ENCODE peak calls at places on chromosomes 1 and 21, in six cellular contexts. One of them, this sample, is unnamed.

GRCh38 chr1:97849350-97850339 is 71.2 kb downstream of the DPYD start:
- DNase-seq in fibroblast of lung: peak; percentile 88
- DNase-seq in mammary epithelial cell: peak; percentile 75
- DNase-seq in stomach: no peak
- DNase-seq in CD8-positive, alpha-beta memory T cell: no peak
- DNase-seq in cardiac muscle cell: peak; percentile 87
- DNase-seq in this sample: no peak

GRCh38 chr1:77347646-77348045 is 65.8 kb downstream of the AK5 start:
- DNase-seq in fibroblast of lung: peak; percentile 64
- DNase-seq in mammary epithelial cell: peak; percentile 50
- DNase-seq in stomach: no peak
- DNase-seq in CD8-positive, alpha-beta memory T cell: no peak
- DNase-seq in cardiac muscle cell: peak; percentile 88
- DNase-seq in this sample: no peak

GRCh38 chr1:155709391-155709790 is 20.5 kb downstream of the DAP3 start:
- DNase-seq in fibroblast of lung: no peak
- DNase-seq in mammary epithelial cell: no peak
- DNase-seq in stomach: no peak
- DNase-seq in CD8-positive, alpha-beta memory T cell: no peak
- DNase-seq in cardiac muscle cell: no peak
- DNase-seq in this sample: no peak

GRCh38 chr1:2921970-2922686 is 99.1 kb upstream of the ACTRT2 start:
- DNase-seq in fibroblast of lung: no peak
- DNase-seq in mammary epithelial cell: no peak
- DNase-seq in stomach: no peak
- DNase-seq in CD8-positive, alpha-beta memory T cell: no peak
- DNase-seq in cardiac muscle cell: no peak
- DNase-seq in this sample: peak; percentile 38

GRCh38 chr1:246320286-246320685 is 186.8 kb downstream of the SMYD3 start:
- DNase-seq in fibroblast of lung: peak; percentile 57
- DNase-seq in mammary epithelial cell: no peak
- DNase-seq in stomach: no peak
- DNase-seq in CD8-positive, alpha-beta memory T cell: no peak
- DNase-seq in cardiac muscle cell: peak; percentile 61
- DNase-seq in this sample: no peak

GRCh38 chr1:166080277-166080964 is 86.4 kb downstream of the FAM78B start:
- DNase-seq in fibroblast of lung: no peak
- DNase-seq in mammary epithelial cell: no peak
- DNase-seq in stomach: no peak
- DNase-seq in CD8-positive, alpha-beta memory T cell: no peak
- DNase-seq in cardiac muscle cell: no peak
- DNase-seq in this sample: no peak

GRCh38 chr21:37532868-37533780 is 166.6 kb downstream of the DYRK1A start:
- DNase-seq in fibroblast of lung: peak; percentile 29
- DNase-seq in mammary epithelial cell: peak; percentile 96
- DNase-seq in stomach: peak; percentile 63
- DNase-seq in CD8-positive, alpha-beta memory T cell: no peak
- DNase-seq in cardiac muscle cell: no peak
- DNase-seq in this sample: no peak

GRCh38 chr21:25934771-25935224 is 200.0 kb downstream of the GABPA start:
- DNase-seq in fibroblast of lung: peak; percentile 97
- DNase-seq in mammary epithelial cell: peak; percentile 94
- DNase-seq in stomach: peak; percentile 75
- DNase-seq in CD8-positive, alpha-beta memory T cell: no peak
- DNase-seq in cardiac muscle cell: peak; percentile 92
- DNase-seq in this sample: peak; percentile 47

GRCh38 chr1:162385702-162386101 is 4.2 kb downstream of the C1orf226 start:
- DNase-seq in fibroblast of lung: no peak
- DNase-seq in mammary epithelial cell: no peak
- DNase-seq in stomach: no peak
- DNase-seq in CD8-positive, alpha-beta memory T cell: no peak
- DNase-seq in cardiac muscle cell: no peak
- DNase-seq in this sample: no peak

GRCh38 chr1:181548491-181548890 is 65.2 kb downstream of the CACNA1E start:
- DNase-seq in fibroblast of lung: no peak
- DNase-seq in mammary epithelial cell: no peak
- DNase-seq in stomach: no peak
- DNase-seq in CD8-positive, alpha-beta memory T cell: no peak
- DNase-seq in cardiac muscle cell: peak; percentile 0
- DNase-seq in this sample: no peak

GRCh38 chr1:64490204-64490818 is 20.4 kb downstream of the CACHD1 start:
- DNase-seq in fibroblast of lung: no peak
- DNase-seq in mammary epithelial cell: no peak
- DNase-seq in stomach: no peak
- DNase-seq in CD8-positive, alpha-beta memory T cell: no peak
- DNase-seq in cardiac muscle cell: no peak
- DNase-seq in this sample: no peak

GRCh38 chr21:25459993-25460392 is 147.3 kb downstream of the MRPL39 start:
- DNase-seq in fibroblast of lung: no peak
- DNase-seq in mammary epithelial cell: no peak
- DNase-seq in stomach: no peak
- DNase-seq in CD8-positive, alpha-beta memory T cell: no peak
- DNase-seq in cardiac muscle cell: no peak
- DNase-seq in this sample: no peak

GRCh38 chr1:5993553-5994510 is 1.6 kb upstream of the NPHP4 start:
- DNase-seq in fibroblast of lung: no peak
- DNase-seq in mammary epithelial cell: peak; percentile 6
- DNase-seq in stomach: no peak
- DNase-seq in CD8-positive, alpha-beta memory T cell: no peak
- DNase-seq in cardiac muscle cell: no peak
- DNase-seq in this sample: no peak

GRCh38 chr1:150609726-150610125 is 19.7 kb downstream of the ENSA start:
- DNase-seq in fibroblast of lung: peak; percentile 42
- DNase-seq in mammary epithelial cell: no peak
- DNase-seq in stomach: no peak
- DNase-seq in CD8-positive, alpha-beta memory T cell: no peak
- DNase-seq in cardiac muscle cell: peak; percentile 68
- DNase-seq in this sample: no peak

GRCh38 chr1:201888282-201889033 is at the start of gene SHISA4:
- DNase-seq in fibroblast of lung: peak; percentile 47
- DNase-seq in mammary epithelial cell: peak; percentile 61
- DNase-seq in stomach: peak; percentile 83
- DNase-seq in CD8-positive, alpha-beta memory T cell: no peak
- DNase-seq in cardiac muscle cell: peak; percentile 56
- DNase-seq in this sample: peak; percentile 47

GRCh38 chr1:38243106-38243505 is 196.5 kb upstream of the POU3F1 start:
- DNase-seq in fibroblast of lung: no peak
- DNase-seq in mammary epithelial cell: peak; percentile 32
- DNase-seq in stomach: no peak
- DNase-seq in CD8-positive, alpha-beta memory T cell: no peak
- DNase-seq in cardiac muscle cell: no peak
- DNase-seq in this sample: peak; percentile 83

GRCh38 chr21:41933259-41934079 is 20.3 kb downstream of the C2CD2 start:
- DNase-seq in fibroblast of lung: peak; percentile 76
- DNase-seq in mammary epithelial cell: peak; percentile 54
- DNase-seq in stomach: no peak
- DNase-seq in CD8-positive, alpha-beta memory T cell: no peak
- DNase-seq in cardiac muscle cell: peak; percentile 75
- DNase-seq in this sample: no peak

GRCh38 chr1:216210081-216210480 is 213.2 kb downstream of the USH2A start:
- DNase-seq in fibroblast of lung: peak; percentile 43
- DNase-seq in mammary epithelial cell: no peak
- DNase-seq in stomach: no peak
- DNase-seq in CD8-positive, alpha-beta memory T cell: no peak
- DNase-seq in cardiac muscle cell: no peak
- DNase-seq in this sample: no peak

GRCh38 chr21:29372063-29372802 is 73.5 kb downstream of the BACH1 start:
- DNase-seq in fibroblast of lung: peak; percentile 89
- DNase-seq in mammary epithelial cell: peak; percentile 52
- DNase-seq in stomach: peak; percentile 33
- DNase-seq in CD8-positive, alpha-beta memory T cell: peak; percentile 59
- DNase-seq in cardiac muscle cell: peak; percentile 89
- DNase-seq in this sample: no peak

GRCh38 chr1:46461809-46462448 is 27.7 kb upstream of the DMBX1 start:
- DNase-seq in fibroblast of lung: no peak
- DNase-seq in mammary epithelial cell: peak; percentile 35
- DNase-seq in stomach: no peak
- DNase-seq in CD8-positive, alpha-beta memory T cell: no peak
- DNase-seq in cardiac muscle cell: no peak
- DNase-seq in this sample: no peak

GRCh38 chr1:23367451-23367790 is 2.2 kb downstream of the ZNF436 start:
- DNase-seq in fibroblast of lung: no peak
- DNase-seq in mammary epithelial cell: no peak
- DNase-seq in stomach: no peak
- DNase-seq in CD8-positive, alpha-beta memory T cell: no peak
- DNase-seq in cardiac muscle cell: no peak
- DNase-seq in this sample: no peak
- H3K4me1 ChIP-seq in fibroblast of lung: peaks cover 10% of the 10 kb centered on the region
- H3K4me1 ChIP-seq in mammary epithelial cell: peaks cover 42% of the 10 kb centered on the region
- H3K4me1 ChIP-seq in stomach: peaks cover 38% of the 10 kb centered on the region
- H3K4me1 ChIP-seq in CD8-positive, alpha-beta memory T cell: peaks cover 25% of the 10 kb centered on the region
- H3K4me1 ChIP-seq in cardiac muscle cell: peaks cover 25% of the 10 kb centered on the region
- H3K4me1 ChIP-seq in this sample: peaks cover 29% of the 10 kb centered on the region

GRCh38 chr1:248686815-248687214 is 15.8 kb downstream of the OR14I1 start:
- DNase-seq in fibroblast of lung: no peak
- DNase-seq in mammary epithelial cell: no peak
- DNase-seq in stomach: no peak
- DNase-seq in CD8-positive, alpha-beta memory T cell: peak; percentile 4
- DNase-seq in cardiac muscle cell: no peak
- DNase-seq in this sample: no peak

GRCh38 chr1:248691567-248692155 is 10.9 kb downstream of the OR14I1 start:
- DNase-seq in fibroblast of lung: no peak
- DNase-seq in mammary epithelial cell: no peak
- DNase-seq in stomach: no peak
- DNase-seq in CD8-positive, alpha-beta memory T cell: no peak
- DNase-seq in cardiac muscle cell: no peak
- DNase-seq in this sample: no peak

DNA sequence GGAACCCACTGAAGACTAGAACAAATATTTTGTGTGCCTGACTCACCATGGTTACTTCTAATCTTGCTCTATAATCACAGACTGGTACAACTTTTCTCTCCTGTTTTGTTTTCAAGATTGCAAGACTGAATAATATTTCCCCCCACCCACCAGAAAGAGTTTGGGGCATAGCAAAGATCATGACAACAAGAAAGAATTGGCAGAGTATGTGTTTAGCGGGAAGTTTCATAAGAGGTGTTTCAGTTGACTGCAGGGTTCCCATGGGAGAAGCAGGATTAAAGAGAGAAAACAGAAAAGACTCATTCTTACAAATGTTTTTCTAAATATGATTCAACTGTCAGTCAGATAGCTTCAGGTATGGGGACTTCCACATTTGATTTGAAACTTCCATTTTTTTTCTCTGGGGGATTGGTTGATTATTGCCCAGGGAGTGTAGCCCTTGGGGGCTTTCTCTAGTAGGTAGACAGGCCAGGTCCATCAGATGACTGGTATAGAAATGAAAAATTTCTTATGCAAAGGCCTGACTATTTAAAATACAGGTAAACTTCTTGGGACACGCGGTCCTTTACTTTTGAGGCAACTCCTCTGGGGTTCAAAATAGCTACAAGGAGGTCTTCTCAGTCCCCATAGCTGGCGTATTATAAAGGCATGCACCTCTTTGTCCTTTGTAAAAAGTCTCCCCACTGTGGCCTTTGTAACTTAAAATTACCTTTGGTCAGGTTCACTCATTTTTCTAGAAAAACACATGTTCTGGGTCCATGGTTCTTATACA is 13.9 kb downstream of the OR14I1 start:
- DNase-seq in fibroblast of lung: no peak
- DNase-seq in mammary epithelial cell: no peak
- DNase-seq in stomach: no peak
- DNase-seq in CD8-positive, alpha-beta memory T cell: no peak
- DNase-seq in cardiac muscle cell: no peak
- DNase-seq in this sample: no peak
- H3K9me3 ChIP-seq in fibroblast of lung: no peaks in the 10 kb centered on the region
- H3K9me3 ChIP-seq in mammary epithelial cell: peaks cover 8% of the 10 kb centered on the region
- H3K9me3 ChIP-seq in stomach: no peaks in the 10 kb centered on the region
- H3K9me3 ChIP-seq in CD8-positive, alpha-beta memory T cell: no peaks in the 10 kb centered on the region
- H3K9me3 ChIP-seq in cardiac muscle cell: peaks cover 4% of the 10 kb centered on the region
- H3K9me3 ChIP-seq in this sample: no peaks in the 10 kb centered on the region

DNA sequence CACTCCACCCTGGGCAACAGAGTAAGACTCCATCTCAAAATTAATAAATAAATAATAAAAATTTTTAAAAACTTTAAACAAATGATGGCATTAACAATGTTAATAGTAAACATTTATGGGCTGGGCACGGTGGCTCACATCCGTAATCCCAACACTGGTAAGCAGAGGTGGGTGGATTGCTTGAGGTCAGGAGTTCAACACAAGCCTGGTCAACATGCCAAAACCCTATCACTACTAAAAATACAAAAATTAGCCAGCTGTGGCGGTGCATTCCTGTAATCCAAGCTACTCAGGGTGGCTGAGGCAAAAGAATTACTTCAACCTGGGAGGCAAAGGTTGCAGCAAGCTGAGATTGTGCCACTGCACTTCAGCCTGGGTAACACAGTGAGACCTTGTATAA is 9.0 kb upstream of the L1TD1 start:
- DNase-seq in fibroblast of lung: no peak
- DNase-seq in mammary epithelial cell: no peak
- DNase-seq in stomach: no peak
- DNase-seq in CD8-positive, alpha-beta memory T cell: no peak
- DNase-seq in cardiac muscle cell: no peak
- DNase-seq in this sample: no peak
- H3K4me1 ChIP-seq in fibroblast of lung: no peaks in the 10 kb centered on the region
- H3K4me1 ChIP-seq in mammary epithelial cell: peaks cover 2% of the 10 kb centered on the region
- H3K4me1 ChIP-seq in stomach: no peaks in the 10 kb centered on the region
- H3K4me1 ChIP-seq in CD8-positive, alpha-beta memory T cell: no peaks in the 10 kb centered on the region
- H3K4me1 ChIP-seq in cardiac muscle cell: peaks cover 4% of the 10 kb centered on the region
- H3K4me1 ChIP-seq in this sample: peaks cover 7% of the 10 kb centered on the region

GRCh38 chr1:174426153-174426552 is 21.6 kb upstream of the GPR52 start:
- DNase-seq in fibroblast of lung: no peak
- DNase-seq in mammary epithelial cell: no peak
- DNase-seq in stomach: no peak
- DNase-seq in CD8-positive, alpha-beta memory T cell: no peak
- DNase-seq in cardiac muscle cell: no peak
- DNase-seq in this sample: no peak
- H3K9me3 ChIP-seq in fibroblast of lung: no peaks in the 10 kb centered on the region
- H3K9me3 ChIP-seq in mammary epithelial cell: no peaks in the 10 kb centered on the region
- H3K9me3 ChIP-seq in stomach: no peaks in the 10 kb centered on the region
- H3K9me3 ChIP-seq in CD8-positive, alpha-beta memory T cell: no peaks in the 10 kb centered on the region
- H3K9me3 ChIP-seq in cardiac muscle cell: no peaks in the 10 kb centered on the region
- H3K9me3 ChIP-seq in this sample: no peaks in the 10 kb centered on the region

DNA sequence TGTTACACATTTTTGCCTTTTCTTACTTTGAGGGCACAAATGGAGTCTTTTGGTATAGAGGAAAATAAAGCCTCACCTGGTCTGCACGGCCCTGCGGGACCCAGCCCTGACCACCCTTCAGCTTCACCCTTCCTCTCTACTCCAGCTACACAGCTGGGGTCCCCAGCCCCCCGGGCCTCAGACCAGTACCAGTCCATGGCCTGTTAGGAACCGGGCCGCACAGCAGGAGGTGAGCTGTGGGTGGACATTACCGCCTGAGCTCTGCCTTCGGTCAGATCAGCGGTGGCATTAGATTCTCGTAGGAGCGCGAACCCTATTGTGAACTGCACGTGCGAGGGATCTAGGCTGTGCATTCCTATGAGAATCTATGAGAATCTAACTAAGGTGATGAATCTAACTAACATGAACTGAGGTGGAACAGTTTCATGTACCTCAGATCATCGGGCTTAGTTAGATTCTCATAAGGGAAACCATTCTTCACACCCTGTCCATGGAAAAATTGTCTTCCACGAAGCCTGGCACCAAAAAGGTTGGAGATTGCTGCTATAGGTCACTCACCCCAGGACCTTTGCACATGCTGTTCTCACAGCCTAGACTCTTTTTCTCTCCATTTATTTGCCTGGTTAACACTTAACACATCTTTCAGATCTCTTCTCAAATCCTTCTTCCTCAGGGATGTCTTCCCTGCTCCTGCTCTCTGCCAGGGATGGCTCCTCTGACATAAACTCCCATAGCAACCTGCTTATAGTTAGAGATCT is 37.5 kb upstream of the ECE1 start:
- DNase-seq in fibroblast of lung: no peak
- DNase-seq in mammary epithelial cell: no peak
- DNase-seq in stomach: no peak
- DNase-seq in CD8-positive, alpha-beta memory T cell: no peak
- DNase-seq in cardiac muscle cell: no peak
- DNase-seq in this sample: no peak
- H3K4me1 ChIP-seq in fibroblast of lung: peaks cover 53% of the 10 kb centered on the region
- H3K4me1 ChIP-seq in mammary epithelial cell: peaks cover 43% of the 10 kb centered on the region
- H3K4me1 ChIP-seq in stomach: peaks cover 84% of the 10 kb centered on the region
- H3K4me1 ChIP-seq in CD8-positive, alpha-beta memory T cell: peaks cover 76% of the 10 kb centered on the region
- H3K4me1 ChIP-seq in cardiac muscle cell: peaks cover 62% of the 10 kb centered on the region
- H3K4me1 ChIP-seq in this sample: peaks cover 70% of the 10 kb centered on the region